ENCODE peak calls at places on chromosomes 1 and 21, in four cellular contexts. N is progenitor cell of endocrine pancreas, Y is OCI-LY7, O is mammary epithelial cell. J is an unnamed sample.

GRCh38 chr1:28249013-28249870 is 10.1 kb upstream of the SESN2 start:
- DNase-seq in N (no peak), Y (peak; percentile 85), O (peak; percentile 84), J (no peak)

GRCh38 chr21:44539991-44540666 is at the start of gene KRTAP10-1:
- DNase-seq in N (peak; percentile 5), Y (no peak), O (no peak), J (peak; percentile 31)

GRCh38 chr1:3863231-3863935 is 6.1 kb downstream of the DFFB start:
- DNase-seq in N (no peak), Y (no peak), O (no peak), J (no peak)

GRCh38 chr1:37284053-37284452 is 190.3 kb upstream of the ZC3H12A start:
- DNase-seq in N (no peak), Y (no peak), O (no peak), J (no peak)

GRCh38 chr1:41418868-41419583 is 57.8 kb downstream of the FOXO6 start:
- DNase-seq in N (no peak), Y (no peak), O (peak; percentile 93), J (no peak)

GRCh38 chr1:195701149-195701548 is 907.1 kb downstream of the KCNT2 start:
- DNase-seq in N (no peak), Y (no peak), O (no peak), J (no peak)

GRCh38 chr1:36934061-36934460 is 100.3 kb downstream of the GRIK3 start:
- DNase-seq in N (no peak), Y (no peak), O (no peak), J (no peak)

GRCh38 chr1:205664399-205665108 is 15.8 kb downstream of the SLC45A3 start:
- DNase-seq in N (no peak), Y (peak; percentile 43), O (peak; percentile 58), J (no peak)

GRCh38 chr1:160954158-160955104 is at the start of gene ITLN2:
- DNase-seq in N (peak; percentile 34), Y (peak; percentile 77), O (peak; percentile 47), J (no peak)

GRCh38 chr21:43332872-43333300 is 94.0 kb downstream of the SIK1 start:
- DNase-seq in N (no peak), Y (no peak), O (no peak), J (no peak)

GRCh38 chr1:58782308-58783089 is 1.3 kb downstream of the JUN start:
- DNase-seq in N (peak; percentile 33), Y (peak; percentile 57), O (peak; percentile 31), J (peak; percentile 94)

DNA sequence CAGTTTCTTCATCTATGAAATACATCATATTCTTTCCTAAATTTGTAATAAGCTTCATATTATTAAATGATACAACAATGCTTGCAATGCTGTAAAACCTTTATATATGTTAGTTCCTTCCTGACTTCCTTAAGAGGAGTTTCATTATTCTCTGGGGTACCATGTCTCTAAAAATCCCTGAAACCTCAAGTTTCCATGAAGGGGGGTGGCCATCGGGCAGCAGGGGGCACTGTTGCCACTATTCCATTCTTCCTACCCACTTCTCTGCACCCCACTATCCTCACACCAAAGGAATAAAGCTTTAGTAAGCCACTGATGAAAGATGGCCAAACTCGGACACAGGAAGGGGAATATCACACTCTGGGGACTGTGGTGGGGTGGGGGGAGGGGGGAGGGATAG is 9.0 kb upstream of the DMRTB1 start:
- DNase-seq in N (no peak), Y (no peak), O (no peak), J (no peak)
- TF ChIP-seq CTCF in N (peak; percentile 25), Y (peak; percentile 69), O (peak; percentile 46), J (no peak)

GRCh38 chr1:1000357-1001056 is 610 bp upstream of the HES4 start:
- DNase-seq in N (peak; percentile 82), Y (no peak), O (peak; percentile 76), J (no peak)
- TF ChIP-seq CTCF in N (no peak), Y (no peak), O (no peak), J (no peak)

DNA sequence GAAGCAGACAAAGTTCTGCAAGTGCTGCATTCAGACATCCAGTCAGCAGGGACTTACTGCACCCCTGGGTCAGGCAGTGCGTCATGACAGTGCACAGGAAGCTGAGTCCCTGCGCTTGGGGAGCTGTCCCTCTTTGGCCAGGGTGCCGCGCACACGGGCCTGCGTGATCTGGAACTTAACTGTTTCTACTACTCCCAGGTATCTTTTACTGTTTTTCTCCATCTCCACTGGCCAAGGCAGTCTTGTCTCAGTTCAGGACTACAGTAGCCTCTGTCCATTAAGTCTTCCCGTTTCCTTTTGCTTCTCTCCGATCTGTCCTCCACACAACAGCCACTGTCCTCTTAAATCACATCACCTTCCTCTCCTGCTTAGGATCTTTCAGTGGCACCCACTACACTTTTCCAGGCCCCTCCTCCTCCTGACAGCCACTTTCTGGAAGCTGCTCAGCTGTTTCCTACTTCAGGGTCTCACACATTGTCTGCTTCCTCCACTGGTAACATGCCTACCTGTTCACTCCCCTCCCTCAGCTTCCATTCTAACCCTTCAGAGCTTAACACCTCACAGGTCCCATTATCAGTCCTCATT is 15.9 kb downstream of the ERRFI1 start:
- DNase-seq in N (no peak), Y (no peak), O (no peak), J (no peak)
- TF ChIP-seq CTCF in N (no peak), Y (no peak), O (no peak), J (no peak)

DNA sequence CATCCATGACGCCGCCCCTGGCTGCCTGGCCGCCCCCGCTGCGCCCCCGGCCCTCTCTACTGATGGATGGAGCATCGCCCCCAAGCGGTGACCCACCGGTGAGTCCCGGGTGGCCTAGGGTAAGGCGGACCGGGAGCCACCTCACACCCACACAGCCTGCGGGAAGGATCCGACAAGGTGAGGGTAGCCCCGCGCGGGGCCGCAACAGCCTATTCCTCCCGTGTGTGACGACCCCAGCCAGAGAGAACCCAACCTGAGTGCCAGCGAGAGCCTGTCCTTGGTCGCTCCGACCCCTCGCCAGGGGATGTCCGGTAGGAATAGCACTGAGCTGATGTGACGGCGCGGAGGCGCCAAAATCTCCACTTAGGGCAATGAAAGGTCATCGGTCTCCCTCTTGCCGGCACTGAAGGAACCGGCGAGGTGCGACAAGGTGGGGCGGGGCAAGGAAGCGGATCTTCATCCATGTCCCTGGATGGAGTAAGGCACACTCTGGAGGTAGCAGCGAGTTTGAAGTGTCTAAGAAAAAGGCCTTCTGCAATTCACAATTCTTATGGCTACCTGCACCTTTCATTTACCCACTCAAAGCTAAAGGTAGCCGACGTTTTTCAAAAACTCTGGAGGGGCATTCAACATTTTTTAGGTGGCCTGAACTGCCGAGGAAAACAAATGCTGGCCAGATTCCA is 19.7 kb upstream of the CHIA start:
- DNase-seq in N (no peak), Y (no peak), O (no peak), J (no peak)
- TF ChIP-seq CTCF in N (no peak), Y (no peak), O (no peak), J (no peak)

GRCh38 chr1:216621536-216621935 is 101.7 kb downstream of the ESRRG start:
- DNase-seq in N (no peak), Y (no peak), O (no peak), J (no peak)

GRCh38 chr1:216626394-216627067 is 96.7 kb downstream of the ESRRG start:
- DNase-seq in N (no peak), Y (no peak), O (no peak), J (no peak)

GRCh38 chr1:216630532-216630931 is 92.7 kb downstream of the ESRRG start:
- DNase-seq in N (no peak), Y (no peak), O (no peak), J (no peak)

GRCh38 chr1:216632980-216633379 is 90.2 kb downstream of the ESRRG start:
- DNase-seq in N (no peak), Y (no peak), O (no peak), J (no peak)

GRCh38 chr1:216627252-216627651 is 96.0 kb downstream of the ESRRG start:
- DNase-seq in N (no peak), Y (no peak), O (no peak), J (no peak)
- TF ChIP-seq CTCF in N (no peak), Y (no peak), O (no peak), J (no peak)

DNA sequence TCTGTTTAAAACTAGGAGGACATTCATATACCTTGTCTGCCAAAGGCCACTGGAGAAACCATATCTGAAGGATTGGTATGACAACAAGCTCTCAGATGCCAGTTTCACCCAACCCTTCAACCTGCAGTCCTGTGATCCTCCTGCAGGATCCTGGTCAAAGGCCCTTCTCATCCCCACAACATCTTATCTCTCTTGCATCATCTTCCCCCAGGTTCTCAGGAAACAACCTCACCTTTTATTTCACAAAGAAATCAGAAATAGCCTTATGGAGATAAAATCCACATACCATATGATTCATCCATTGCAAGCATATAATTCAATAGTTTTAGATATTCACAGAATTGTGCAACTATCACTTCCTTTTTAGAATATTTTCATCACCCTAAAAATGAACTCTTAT is 104.0 kb upstream of the DSCAM start:
- DNase-seq in N (no peak), Y (no peak), O (peak; percentile 23), J (no peak)
- TF ChIP-seq CTCF in N (no peak), Y (no peak), O (no peak), J (no peak)

GRCh38 chr1:177426533-177426932 is 255.8 kb downstream of the BRINP2 start:
- DNase-seq in N (no peak), Y (no peak), O (no peak), J (no peak)

GRCh38 chr1:177425241-177425640 is 254.5 kb downstream of the BRINP2 start:
- DNase-seq in N (no peak), Y (no peak), O (no peak), J (no peak)

GRCh38 chr1:177432897-177433296 is 262.1 kb downstream of the BRINP2 start:
- DNase-seq in N (no peak), Y (peak; percentile 1), O (no peak), J (no peak)

GRCh38 chr1:177431123-177431522 is 260.4 kb downstream of the BRINP2 start:
- DNase-seq in N (no peak), Y (no peak), O (no peak), J (no peak)

DNA sequence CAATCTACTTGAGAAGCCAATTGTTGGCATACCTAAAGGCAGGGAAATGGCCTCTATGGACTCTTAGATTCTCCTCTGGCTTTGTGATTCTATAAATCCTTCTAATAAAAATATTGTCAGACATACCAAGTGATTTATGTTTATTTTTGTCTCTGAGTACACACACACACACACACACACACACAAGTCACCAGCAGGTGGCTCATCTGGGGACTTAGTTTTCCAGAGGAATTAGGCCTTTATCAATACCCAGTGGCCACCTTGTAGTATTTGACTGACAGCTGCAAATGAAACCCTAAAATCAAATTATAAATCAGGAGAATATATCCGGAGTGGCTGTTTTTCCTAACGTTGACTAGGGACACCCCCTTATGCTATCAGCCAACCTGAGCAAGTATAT is 258.5 kb downstream of the BRINP2 start:
- DNase-seq in N (no peak), Y (no peak), O (no peak), J (no peak)
- TF ChIP-seq CTCF in N (peak; percentile 15), Y (no peak), O (peak; percentile 6), J (no peak)

GRCh38 chr21:14376854-14377253 is 6.1 kb downstream of the HSPA13 start:
- DNase-seq in N (no peak), Y (peak; percentile 16), O (no peak), J (no peak)
- TF ChIP-seq CTCF in N (no peak), Y (peak; percentile 70), O (peak; percentile 3), J (no peak)

J was measured in esophagus muscularis mucosa.